ENCODE peak calls at places on chromosome 18, in seven cellular contexts. T is hypothalamus; K is activated CD4-positive, CD25-positive, alpha-beta regulatory T cell treated with anti-CD3 and anti-CD28 coated beads, Interleukin-2, amount 50 U/mL, for 72 hours; P is effector CD8-positive, alpha-beta T cell; J is body of pancreas; U is activated T-cell treated with anti-CD3 and anti-CD28 coated beads, Interleukin-2, amount 50 U/mL, for 72 hours; Y is activated naive CD4-positive, alpha-beta T cell. W is an unnamed sample.

GRCh38 chr18:6355789-6356589 is 58.7 kb downstream of the L3MBTL4 start:
- DNase-seq in T (no peak), U (no peak), Y (no peak), J (no peak), K (no peak), P (no peak), W (no peak)

GRCh38 chr18:12309683-12310198 is 1.7 kb downstream of the TUBB6 start:
- DNase-seq in P (no peak), T (no peak), J (no peak), U (no peak), Y (no peak), K (no peak), W (no peak)

GRCh38 chr18:42477261-42477660 is 522.2 kb downstream of the PIK3C3 start:
- DNase-seq in K (no peak), J (no peak), T (no peak), U (no peak), P (no peak), Y (no peak), W (no peak)

GRCh38 chr18:48866028-48866733 is 84.6 kb downstream of the SMAD7 start:
- DNase-seq in J (peak), T (no peak), P (no peak), U (no peak), K (no peak), Y (no peak), W (peak)

GRCh38 chr18:63253428-63254372 is 65.9 kb downstream of the BCL2 start:
- DNase-seq in Y (no peak), U (no peak), P (no peak), K (no peak), T (no peak), J (no peak), W (no peak)

GRCh38 chr18:35143615-35144596 is 96.9 kb upstream of the ZNF397 start:
- DNase-seq in P (no peak), T (no peak), J (peak), K (no peak), Y (no peak), U (peak), W (no peak)

GRCh38 chr18:74579704-74580103 is 18.0 kb upstream of the ZNF407 start:
- DNase-seq in U (no peak), K (no peak), T (no peak), Y (no peak), J (no peak), P (no peak), W (no peak)

GRCh38 chr18:74806700-74807416 is 209.2 kb downstream of the ZNF407 start:
- DNase-seq in K (no peak), J (no peak), P (no peak), U (no peak), T (no peak), Y (no peak), W (no peak)

GRCh38 chr18:78587096-78587495 is 392.5 kb upstream of the SALL3 start:
- DNase-seq in J (no peak), K (no peak), T (no peak), P (no peak), Y (no peak), U (no peak), W (no peak)

GRCh38 chr18:68429111-68429510 is 285.8 kb downstream of the TMX3 start:
- DNase-seq in T (no peak), P (no peak), U (no peak), Y (no peak), J (no peak), K (no peak), W (no peak)

GRCh38 chr18:40670991-40671390 is 1284.0 kb upstream of the PIK3C3 start:
- DNase-seq in P (no peak), K (no peak), J (no peak), T (no peak), Y (no peak), U (no peak), W (no peak)

GRCh38 chr18:76496200-76496890 is 1.3 kb upstream of the ZNF516 start:
- DNase-seq in J (peak), T (no peak), P (no peak), U (peak), Y (no peak), K (no peak), W (peak)

GRCh38 chr18:55830490-55830889 is 242.5 kb upstream of the TCF4 start:
- DNase-seq in U (no peak), J (no peak), T (no peak), K (no peak), P (no peak), Y (no peak), W (no peak)

GRCh38 chr18:6363216-6363615 is 51.5 kb downstream of the L3MBTL4 start:
- DNase-seq in K (no peak), J (no peak), P (no peak), T (no peak), U (peak), Y (no peak), W (no peak)

GRCh38 chr18:74868461-74868860 is 270.8 kb downstream of the ZNF407 start:
- DNase-seq in K (no peak), Y (no peak), J (no peak), U (no peak), P (no peak), T (no peak), W (no peak)

GRCh38 chr18:24935008-24935407 is 417.0 kb downstream of the ZNF521 start:
- DNase-seq in T (no peak), J (no peak), Y (no peak), K (no peak), U (no peak), P (no peak), W (no peak)

GRCh38 chr18:10088734-10089133 is 174.9 kb downstream of the VAPA start:
- DNase-seq in U (no peak), J (no peak), Y (no peak), P (no peak), T (no peak), K (no peak), W (no peak)

GRCh38 chr18:50138181-50139064 is 56.5 kb downstream of the MYO5B start:
- DNase-seq in T (no peak), J (no peak), U (no peak), K (no peak), P (no peak), Y (no peak), W (no peak)

GRCh38 chr18:63342206-63342605 is 22.6 kb upstream of the BCL2 start:
- DNase-seq in T (no peak), J (no peak), Y (no peak), P (no peak), K (no peak), U (peak), W (no peak)

GRCh38 chr18:44849361-44849760 is 168.7 kb downstream of the SETBP1 start:
- DNase-seq in P (no peak), T (no peak), U (no peak), J (no peak), Y (no peak), K (no peak), W (no peak)

W was measured in left colon.